ENCODE peak calls at places on chromosomes 12 and 14, in seven cellular contexts. One of them, this sample, is unnamed.

GRCh38 chr14:31449971-31450610 is 7.2 kb downstream of the DTD2 start:
- DNase-seq in A549: peak; percentile 56
- DNase-seq in activated T-cell treated with anti-CD3 and anti-CD28 coated beads for 1 hour: no peak
- DNase-seq in frontal cortex: no peak
- DNase-seq in AG04450: no peak
- DNase-seq in H54: no peak
- DNase-seq in NCI-H2029 treated with DMSO at 0.1 percent for 48 hours: peak; percentile 94
- DNase-seq in this sample: peak; percentile 88

GRCh38 chr14:23118506-23119361 is at the start of gene CEBPE:
- DNase-seq in A549: no peak
- DNase-seq in activated T-cell treated with anti-CD3 and anti-CD28 coated beads for 1 hour: no peak
- DNase-seq in frontal cortex: no peak
- DNase-seq in AG04450: no peak
- DNase-seq in H54: no peak
- DNase-seq in NCI-H2029 treated with DMSO at 0.1 percent for 48 hours: no peak
- DNase-seq in this sample: no peak

GRCh38 chr14:105851716-105852377 is 325.5 kb downstream of the TMEM121 start:
- DNase-seq in A549: no peak
- DNase-seq in activated T-cell treated with anti-CD3 and anti-CD28 coated beads for 1 hour: no peak
- DNase-seq in frontal cortex: no peak
- DNase-seq in AG04450: no peak
- DNase-seq in H54: no peak
- DNase-seq in NCI-H2029 treated with DMSO at 0.1 percent for 48 hours: no peak
- DNase-seq in this sample: no peak

GRCh38 chr12:121769831-121770301 is 23.6 kb downstream of the RHOF start:
- DNase-seq in A549: no peak
- DNase-seq in activated T-cell treated with anti-CD3 and anti-CD28 coated beads for 1 hour: no peak
- DNase-seq in frontal cortex: no peak
- DNase-seq in AG04450: no peak
- DNase-seq in H54: no peak
- DNase-seq in NCI-H2029 treated with DMSO at 0.1 percent for 48 hours: no peak
- DNase-seq in this sample: no peak

GRCh38 chr12:1807107-1807478 is 13.3 kb upstream of the LRTM2 start:
- DNase-seq in A549: no peak
- DNase-seq in activated T-cell treated with anti-CD3 and anti-CD28 coated beads for 1 hour: no peak
- DNase-seq in frontal cortex: no peak
- DNase-seq in AG04450: no peak
- DNase-seq in H54: no peak
- DNase-seq in NCI-H2029 treated with DMSO at 0.1 percent for 48 hours: no peak
- DNase-seq in this sample: no peak

GRCh38 chr12:4287325-4288290 is 14.0 kb downstream of the CCND2 start:
- DNase-seq in A549: no peak
- DNase-seq in activated T-cell treated with anti-CD3 and anti-CD28 coated beads for 1 hour: no peak
- DNase-seq in frontal cortex: no peak
- DNase-seq in AG04450: no peak
- DNase-seq in H54: no peak
- DNase-seq in NCI-H2029 treated with DMSO at 0.1 percent for 48 hours: no peak
- DNase-seq in this sample: no peak

GRCh38 chr12:132711169-132711843 is 664 bp downstream of the PGAM5 start:
- DNase-seq in A549: no peak
- DNase-seq in activated T-cell treated with anti-CD3 and anti-CD28 coated beads for 1 hour: no peak
- DNase-seq in frontal cortex: no peak
- DNase-seq in AG04450: no peak
- DNase-seq in H54: no peak
- DNase-seq in NCI-H2029 treated with DMSO at 0.1 percent for 48 hours: no peak
- DNase-seq in this sample: no peak

GRCh38 chr14:32947081-32947480 is 8.4 kb downstream of the NPAS3 start:
- DNase-seq in A549: no peak
- DNase-seq in activated T-cell treated with anti-CD3 and anti-CD28 coated beads for 1 hour: no peak
- DNase-seq in frontal cortex: no peak
- DNase-seq in AG04450: no peak
- DNase-seq in H54: no peak
- DNase-seq in NCI-H2029 treated with DMSO at 0.1 percent for 48 hours: no peak
- DNase-seq in this sample: no peak

GRCh38 chr14:101628471-101628966 is 67.2 kb downstream of the DIO3 start:
- DNase-seq in A549: peak; percentile 84
- DNase-seq in activated T-cell treated with anti-CD3 and anti-CD28 coated beads for 1 hour: peak; percentile 67
- DNase-seq in frontal cortex: peak; percentile 77
- DNase-seq in AG04450: no peak
- DNase-seq in H54: peak; percentile 90
- DNase-seq in NCI-H2029 treated with DMSO at 0.1 percent for 48 hours: no peak
- DNase-seq in this sample: peak; percentile 77

GRCh38 chr12:90069711-90070110 is 361.1 kb upstream of the ATP2B1 start:
- DNase-seq in A549: no peak
- DNase-seq in activated T-cell treated with anti-CD3 and anti-CD28 coated beads for 1 hour: no peak
- DNase-seq in frontal cortex: no peak
- DNase-seq in AG04450: no peak
- DNase-seq in H54: no peak
- DNase-seq in NCI-H2029 treated with DMSO at 0.1 percent for 48 hours: no peak
- DNase-seq in this sample: no peak

GRCh38 chr14:100533647-100534485 is 53.4 kb downstream of the BEGAIN start:
- DNase-seq in A549: no peak
- DNase-seq in activated T-cell treated with anti-CD3 and anti-CD28 coated beads for 1 hour: no peak
- DNase-seq in frontal cortex: no peak
- DNase-seq in AG04450: no peak
- DNase-seq in H54: no peak
- DNase-seq in NCI-H2029 treated with DMSO at 0.1 percent for 48 hours: no peak
- DNase-seq in this sample: no peak

GRCh38 chr12:7175493-7175892 is 14.0 kb upstream of the PEX5 start:
- DNase-seq in A549: no peak
- DNase-seq in activated T-cell treated with anti-CD3 and anti-CD28 coated beads for 1 hour: no peak
- DNase-seq in frontal cortex: no peak
- DNase-seq in AG04450: no peak
- DNase-seq in H54: no peak
- DNase-seq in NCI-H2029 treated with DMSO at 0.1 percent for 48 hours: no peak
- DNase-seq in this sample: no peak

GRCh38 chr14:92987148-92987570 is 64.2 kb downstream of the CHGA start:
- DNase-seq in A549: no peak
- DNase-seq in activated T-cell treated with anti-CD3 and anti-CD28 coated beads for 1 hour: no peak
- DNase-seq in frontal cortex: no peak
- DNase-seq in AG04450: no peak
- DNase-seq in H54: no peak
- DNase-seq in NCI-H2029 treated with DMSO at 0.1 percent for 48 hours: no peak
- DNase-seq in this sample: no peak

GRCh38 chr12:5498081-5498480 is 66.2 kb downstream of the NTF3 start:
- DNase-seq in A549: no peak
- DNase-seq in activated T-cell treated with anti-CD3 and anti-CD28 coated beads for 1 hour: no peak
- DNase-seq in frontal cortex: no peak
- DNase-seq in AG04450: no peak
- DNase-seq in H54: no peak
- DNase-seq in NCI-H2029 treated with DMSO at 0.1 percent for 48 hours: no peak
- DNase-seq in this sample: no peak

GRCh38 chr12:100163416-100164152 is 20.9 kb upstream of the BLTP3B start:
- DNase-seq in A549: peak; percentile 85
- DNase-seq in activated T-cell treated with anti-CD3 and anti-CD28 coated beads for 1 hour: peak; percentile 54
- DNase-seq in frontal cortex: peak; percentile 33
- DNase-seq in AG04450: no peak
- DNase-seq in H54: peak; percentile 93
- DNase-seq in NCI-H2029 treated with DMSO at 0.1 percent for 48 hours: peak; percentile 88
- DNase-seq in this sample: peak; percentile 89

GRCh38 chr14:33709286-33709685 is 241.6 kb downstream of the EGLN3 start:
- DNase-seq in A549: no peak
- DNase-seq in activated T-cell treated with anti-CD3 and anti-CD28 coated beads for 1 hour: no peak
- DNase-seq in frontal cortex: no peak
- DNase-seq in AG04450: no peak
- DNase-seq in H54: no peak
- DNase-seq in NCI-H2029 treated with DMSO at 0.1 percent for 48 hours: no peak
- DNase-seq in this sample: no peak

GRCh38 chr14:61101803-61102548 is 120.9 kb downstream of the SLC38A6 start:
- DNase-seq in A549: peak; percentile 38
- DNase-seq in activated T-cell treated with anti-CD3 and anti-CD28 coated beads for 1 hour: no peak
- DNase-seq in frontal cortex: no peak
- DNase-seq in AG04450: no peak
- DNase-seq in H54: no peak
- DNase-seq in NCI-H2029 treated with DMSO at 0.1 percent for 48 hours: peak; percentile 81
- DNase-seq in this sample: no peak

GRCh38 chr12:52249041-52249461 is 16.0 kb downstream of the KRT7 start:
- DNase-seq in A549: peak; percentile 71
- DNase-seq in activated T-cell treated with anti-CD3 and anti-CD28 coated beads for 1 hour: no peak
- DNase-seq in frontal cortex: no peak
- DNase-seq in AG04450: no peak
- DNase-seq in H54: no peak
- DNase-seq in NCI-H2029 treated with DMSO at 0.1 percent for 48 hours: no peak
- DNase-seq in this sample: peak; percentile 95

GRCh38 chr14:53444677-53445312 is 291.7 kb upstream of the DDHD1 start:
- DNase-seq in A549: no peak
- DNase-seq in activated T-cell treated with anti-CD3 and anti-CD28 coated beads for 1 hour: no peak
- DNase-seq in frontal cortex: no peak
- DNase-seq in AG04450: no peak
- DNase-seq in H54: no peak
- DNase-seq in NCI-H2029 treated with DMSO at 0.1 percent for 48 hours: no peak
- DNase-seq in this sample: no peak

GRCh38 chr12:92136021-92136735 is 9.5 kb downstream of the BTG1 start:
- DNase-seq in A549: no peak
- DNase-seq in activated T-cell treated with anti-CD3 and anti-CD28 coated beads for 1 hour: no peak
- DNase-seq in frontal cortex: no peak
- DNase-seq in AG04450: no peak
- DNase-seq in H54: no peak
- DNase-seq in NCI-H2029 treated with DMSO at 0.1 percent for 48 hours: peak; percentile 32
- DNase-seq in this sample: no peak

GRCh38 chr12:94289551-94290312 is 141.4 kb downstream of the PLXNC1 start:
- DNase-seq in A549: no peak
- DNase-seq in activated T-cell treated with anti-CD3 and anti-CD28 coated beads for 1 hour: no peak
- DNase-seq in frontal cortex: no peak
- DNase-seq in AG04450: no peak
- DNase-seq in H54: peak; percentile 26
- DNase-seq in NCI-H2029 treated with DMSO at 0.1 percent for 48 hours: no peak
- DNase-seq in this sample: no peak